ENCODE peak calls at places on chromosomes 1 and 21, in five cellular contexts. G, S, H, I and Q are unnamed samples.

GRCh38 chr1:36101546-36101945 is 12.9 kb downstream of the ADPRS start:
- DNase-seq in H (no peak), G (no peak), I (no peak), S (no peak), Q (no peak)

GRCh38 chr1:39711359-39712340 is 20.4 kb upstream of the HPCAL4 start:
- DNase-seq in S (peak), G (peak), I (no peak), H (no peak), Q (no peak)

GRCh38 chr21:46639489-46640386 is 4.3 kb downstream of the PRMT2 start:
- DNase-seq in G (peak), S (no peak), I (no peak), H (peak), Q (peak)

GRCh38 chr1:176954242-176954641 is 210.3 kb downstream of the ASTN1 start:
- DNase-seq in G (no peak), H (no peak), I (no peak), S (peak), Q (no peak)

GRCh38 chr1:209783338-209783737 is 1.0 kb downstream of the C1orf74 start:
- DNase-seq in I (no peak), S (no peak), G (no peak), H (peak), Q (no peak)

GRCh38 chr1:221567859-221568507 is 173.9 kb downstream of the DUSP10 start:
- DNase-seq in H (no peak), S (no peak), G (peak), I (no peak), Q (no peak)

GRCh38 chr1:150106331-150106730 is 38.8 kb downstream of the VPS45 start:
- DNase-seq in H (no peak), S (no peak), G (peak), I (no peak), Q (no peak)

GRCh38 chr1:149848811-149849210 is 50.6 kb upstream of the BOLA1 start:
- DNase-seq in S (no peak), H (no peak), I (no peak), G (no peak), Q (no peak)

GRCh38 chr1:41663671-41664400 is 179.4 kb upstream of the EDN2 start:
- DNase-seq in S (no peak), I (no peak), H (no peak), G (peak), Q (no peak)

GRCh38 chr1:205950280-205950679 is 7.0 kb upstream of the SLC26A9 start:
- DNase-seq in S (no peak), I (no peak), G (peak), H (no peak), Q (no peak)
- TF ChIP-seq RCOR1 in S (no peak), I (no peak), G (no peak), H (no peak), Q (no peak)

GRCh38 chr1:188270497-188270896 is 1441.7 kb downstream of the PLA2G4A start:
- DNase-seq in G (no peak), S (no peak), H (no peak), I (no peak), Q (no peak)

GRCh38 chr1:188269956-188270355 is 1441.2 kb downstream of the PLA2G4A start:
- DNase-seq in S (no peak), I (no peak), H (no peak), G (peak), Q (no peak)
- TF ChIP-seq RCOR1 in S (no peak), I (no peak), H (no peak), G (no peak), Q (no peak)

DNA sequence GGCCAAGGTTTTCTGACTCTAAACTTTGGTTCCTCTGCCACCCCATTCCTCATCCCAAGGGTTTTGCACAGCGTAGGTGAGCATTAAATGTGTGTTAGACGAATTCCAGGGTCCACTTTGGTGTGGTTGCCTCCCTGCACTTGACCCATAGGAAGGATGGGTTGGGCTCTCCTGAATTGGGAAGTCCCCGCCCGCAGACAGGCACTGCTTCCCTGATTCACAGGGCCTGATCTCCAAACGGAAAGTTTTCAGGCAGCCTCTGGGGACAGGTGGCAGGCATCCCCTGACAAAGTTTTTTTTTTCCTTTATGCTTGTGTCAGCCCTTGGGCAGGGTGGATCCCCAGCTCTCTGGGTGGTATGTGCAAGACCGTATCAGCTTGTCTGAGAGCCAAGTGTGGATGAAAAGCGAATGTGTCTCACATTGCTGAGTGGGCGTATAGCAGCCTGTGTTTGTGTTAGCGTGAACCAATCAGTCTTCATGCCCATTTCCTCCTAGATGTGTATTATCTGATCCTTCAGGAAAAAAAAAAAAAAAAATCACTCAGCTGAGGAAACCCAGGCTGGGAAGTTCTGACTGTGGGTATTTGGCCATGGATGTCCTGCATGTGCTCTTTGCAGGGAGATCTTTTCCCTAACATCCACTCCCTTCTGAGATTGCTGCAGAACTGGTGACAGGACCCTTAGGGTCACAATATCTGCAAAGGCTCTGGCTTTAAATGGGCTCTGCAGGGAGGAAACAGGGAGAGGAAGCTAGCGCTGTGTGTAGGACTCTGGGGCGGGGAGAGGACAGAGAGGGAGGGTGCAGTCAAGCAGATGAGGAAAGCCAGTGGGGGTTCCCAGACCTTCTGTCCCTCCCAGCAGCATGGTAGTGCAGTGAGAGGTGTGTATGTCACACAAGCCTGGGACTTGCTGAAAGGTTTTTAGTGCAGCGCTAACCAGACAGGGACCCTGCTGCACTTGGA is 42.2 kb upstream of the TRABD2B start:
- DNase-seq in S (no peak), I (no peak), G (peak), H (no peak), Q (no peak)
- TF ChIP-seq RCOR1 in S (no peak), I (no peak), G (no peak), H (no peak), Q (no peak)

GRCh38 chr1:28737245-28738137 is 751 bp downstream of the YTHDF2 start:
- DNase-seq in I (no peak), H (peak), S (peak), G (peak), Q (peak)
- TF ChIP-seq RCOR1 in I (no peak), H (no peak), S (no peak), G (no peak), Q (no peak)

GRCh38 chr1:4977701-4978100 is 323.3 kb downstream of the AJAP1 start:
- DNase-seq in I (no peak), H (no peak), G (no peak), S (no peak), Q (no peak)
- TF ChIP-seq RCOR1 in I (no peak), H (no peak), G (no peak), S (no peak), Q (no peak)

DNA sequence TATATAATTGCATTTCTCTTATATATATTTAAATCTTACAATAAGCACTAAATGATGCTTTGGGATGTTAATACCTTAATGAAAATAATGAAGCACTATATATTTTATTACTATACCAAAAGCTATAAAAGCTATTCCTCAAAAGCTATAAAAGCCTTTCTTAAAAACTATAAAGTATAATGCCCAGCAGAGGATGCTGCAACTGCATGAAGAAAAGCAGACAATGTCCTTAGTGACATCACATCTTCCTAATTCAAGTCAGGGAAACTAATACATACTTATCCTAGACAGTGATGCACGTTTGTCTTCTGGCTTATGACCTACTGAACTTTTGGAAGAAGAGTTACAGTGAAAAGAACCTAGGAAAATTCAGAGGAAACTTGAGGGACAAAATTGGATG is 13.6 kb upstream of the C1orf185 start:
- DNase-seq in I (no peak), G (no peak), H (no peak), S (no peak), Q (peak)
- TF ChIP-seq RCOR1 in I (no peak), G (no peak), H (no peak), S (no peak), Q (no peak)

GRCh38 chr1:184373155-184373554 is 13.7 kb upstream of the C1orf21 start:
- DNase-seq in H (no peak), G (no peak), I (no peak), S (no peak), Q (no peak)
- TF ChIP-seq RCOR1 in H (no peak), G (no peak), I (no peak), S (no peak), Q (no peak)

DNA sequence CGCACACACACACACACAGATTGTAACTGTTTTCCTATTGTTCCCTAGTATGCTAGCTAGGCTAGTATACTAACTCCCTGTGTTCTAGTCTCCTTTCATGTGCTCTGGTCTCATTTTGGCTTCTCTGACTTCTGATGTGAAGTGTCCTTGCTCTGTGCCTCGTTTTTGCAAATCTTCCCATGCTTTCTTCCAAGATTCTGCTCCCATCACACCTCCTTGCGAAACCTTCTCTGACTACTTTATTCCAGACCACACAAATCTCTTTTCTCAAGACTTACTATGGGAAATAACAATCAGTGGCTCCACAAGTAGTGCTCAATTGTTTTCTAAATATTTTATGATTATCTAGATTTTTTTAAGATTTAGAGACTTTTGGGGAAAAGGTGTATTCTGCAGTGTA is 10.3 kb downstream of the PRRX1 start:
- DNase-seq in H (no peak), S (no peak), G (peak), I (no peak), Q (no peak)
- TF ChIP-seq RCOR1 in H (no peak), S (no peak), G (no peak), I (no peak), Q (no peak)